ENCODE peak calls at places on chromosomes 1 and 21, in four cellular contexts. T, E, D and L are unnamed samples.

GRCh38 chr1:85398391-85399064 is 66.4 kb downstream of the DDAH1 start:
- DNase-seq in T (peak; percentile 40), E (no peak), D (no peak), L (no peak)

GRCh38 chr1:233065655-233066054 is 115.2 kb downstream of the NTPCR start:
- DNase-seq in T (no peak), E (no peak), D (no peak), L (no peak)

GRCh38 chr1:163928649-163929048 is 606.9 kb downstream of the NUF2 start:
- DNase-seq in T (no peak), E (no peak), D (no peak), L (no peak)

GRCh38 chr1:172254521-172255222 is 165.8 kb upstream of the C1orf105 start:
- DNase-seq in T (no peak), E (no peak), D (no peak), L (no peak)

GRCh38 chr21:46622226-46622625 is 13.2 kb upstream of the PRMT2 start:
- DNase-seq in T (no peak), E (peak; percentile 27), D (peak; percentile 72), L (peak; percentile 73)

GRCh38 chr1:38476784-38477175 is 382.8 kb downstream of the RRAGC start:
- DNase-seq in T (no peak), E (no peak), D (peak; percentile 18), L (no peak)

GRCh38 chr1:147472953-147473734 is 68.2 kb upstream of the BCL9 start:
- DNase-seq in T (no peak), E (no peak), D (no peak), L (no peak)

GRCh38 chr1:54428838-54429513 is 22.8 kb upstream of the SSBP3 start:
- DNase-seq in T (no peak), E (no peak), D (no peak), L (no peak)

GRCh38 chr1:167082511-167083027 is 7.6 kb downstream of the GPA33 start:
- DNase-seq in T (no peak), E (peak; percentile 90), D (no peak), L (no peak)

GRCh38 chr1:208243851-208244583 is at the start of gene PLXNA2:
- DNase-seq in T (peak; percentile 76), E (peak; percentile 93), D (peak; percentile 69), L (peak; percentile 94)

GRCh38 chr1:59071289-59071688 is 225.6 kb upstream of the FGGY start:
- DNase-seq in T (no peak), E (peak; percentile 41), D (no peak), L (no peak)

GRCh38 chr1:173301507-173301906 is 94.4 kb upstream of the TNFSF4 start:
- DNase-seq in T (no peak), E (no peak), D (no peak), L (no peak)

GRCh38 chr1:162983671-162984425 is 85.3 kb upstream of the RGS4 start:
- DNase-seq in T (no peak), E (no peak), D (no peak), L (no peak)

GRCh38 chr1:239123243-239123642 is 263.1 kb upstream of the CHRM3 start:
- DNase-seq in T (no peak), E (no peak), D (no peak), L (no peak)

GRCh38 chr1:189434461-189434860 is 1043.2 kb downstream of the BRINP3 start:
- DNase-seq in T (no peak), E (no peak), D (no peak), L (no peak)

GRCh38 chr1:173297798-173298391 is 90.8 kb upstream of the TNFSF4 start:
- DNase-seq in T (no peak), E (no peak), D (no peak), L (no peak)

GRCh38 chr1:207890136-207890738 is 20.7 kb downstream of the CD34 start:
- DNase-seq in T (no peak), E (peak; percentile 38), D (peak; percentile 80), L (peak; percentile 87)

GRCh38 chr21:38913120-38913975 is 107.6 kb downstream of the ETS2 start:
- DNase-seq in T (no peak), E (peak; percentile 93), D (peak; percentile 69), L (peak; percentile 75)

GRCh38 chr1:197367631-197368030 is 99.6 kb downstream of the CRB1 start:
- DNase-seq in T (no peak), E (no peak), D (peak; percentile 71), L (no peak)

GRCh38 chr1:235213752-235214151 is 52.7 kb upstream of the RBM34 start:
- DNase-seq in T (no peak), E (no peak), D (no peak), L (no peak)

GRCh38 chr1:92291372-92291999 is 7.3 kb downstream of the GLMN start:
- DNase-seq in T (peak; percentile 58), E (no peak), D (no peak), L (no peak)

GRCh38 chr1:7961199-7962010 is at the start of gene PARK7:
- DNase-seq in T (peak; percentile 100), E (peak; percentile 100), D (peak; percentile 99), L (peak; percentile 100)

GRCh38 chr1:6157528-6158174 is 22.5 kb downstream of the CHD5 start:
- DNase-seq in T (no peak), E (peak; percentile 19), D (no peak), L (no peak)

GRCh38 chr1:225580180-225581099 is 72.5 kb downstream of the ENAH start:
- DNase-seq in T (no peak), E (no peak), D (no peak), L (no peak)

GRCh38 chr1:22806584-22806983 is 95.9 kb downstream of the EPHB2 start:
- DNase-seq in T (peak; percentile 93), E (no peak), D (no peak), L (no peak)

GRCh38 chr1:156859523-156860112 is 701 bp upstream of the INSRR start:
- DNase-seq in T (no peak), E (no peak), D (no peak), L (no peak)

GRCh38 chr1:25760871-25761270 is 39.1 kb upstream of the SELENON start:
- DNase-seq in T (no peak), E (no peak), D (no peak), L (no peak)

GRCh38 chr1:27233677-27234053 is 767 bp upstream of the WDTC1 start:
- DNase-seq in T (no peak), E (peak; percentile 8), D (peak; percentile 24), L (no peak)

GRCh38 chr1:111275079-111275478 is 15.6 kb upstream of the CHIA start:
- DNase-seq in T (no peak), E (peak; percentile 9), D (no peak), L (no peak)

GRCh38 chr1:23525558-23526174 is 5.4 kb downstream of the E2F2 start:
- DNase-seq in T (peak; percentile 59), E (peak; percentile 70), D (no peak), L (no peak)

GRCh38 chr1:68101829-68102228 is 51.4 kb upstream of the DIRAS3 start:
- DNase-seq in T (no peak), E (peak; percentile 55), D (no peak), L (no peak)

GRCh38 chr1:2300004-2300771 is 72.1 kb downstream of the SKI start:
- DNase-seq in T (peak; percentile 70), E (peak; percentile 75), D (no peak), L (no peak)

GRCh38 chr1:42006836-42007235 is 88.1 kb upstream of the HIVEP3 start:
- DNase-seq in T (no peak), E (no peak), D (no peak), L (no peak)

GRCh38 chr1:104028670-104029069 is 279.0 kb downstream of the AMY1C start:
- DNase-seq in T (no peak), E (no peak), D (no peak), L (no peak)

GRCh38 chr21:45285266-45285931 is 2.3 kb downstream of the POFUT2 start:
- DNase-seq in T (no peak), E (peak; percentile 4), D (peak; percentile 10), L (no peak)

GRCh38 chr1:4023678-4024077 is 123.6 kb upstream of the C1orf174 start:
- DNase-seq in T (no peak), E (no peak), D (no peak), L (no peak)

GRCh38 chr1:4020411-4020810 is 120.3 kb upstream of the C1orf174 start:
- DNase-seq in T (no peak), E (no peak), D (no peak), L (no peak)

GRCh38 chr1:4022715-4023114 is 122.6 kb upstream of the C1orf174 start:
- DNase-seq in T (no peak), E (no peak), D (peak; percentile 42), L (no peak)

GRCh38 chr1:4021153-4021894 is 121.3 kb upstream of the C1orf174 start:
- DNase-seq in T (no peak), E (no peak), D (no peak), L (no peak)

GRCh38 chr1:4021895-4022268 is 121.8 kb upstream of the C1orf174 start:
- DNase-seq in T (no peak), E (no peak), D (no peak), L (no peak)
- H3K4me1 ChIP-seq in T (peaks cover 55% of the 10 kb centered on the region), E (no peaks in the 10 kb centered on the region), D (peaks cover 7% of the 10 kb centered on the region), L (no peaks in the 10 kb centered on the region)

DNA sequence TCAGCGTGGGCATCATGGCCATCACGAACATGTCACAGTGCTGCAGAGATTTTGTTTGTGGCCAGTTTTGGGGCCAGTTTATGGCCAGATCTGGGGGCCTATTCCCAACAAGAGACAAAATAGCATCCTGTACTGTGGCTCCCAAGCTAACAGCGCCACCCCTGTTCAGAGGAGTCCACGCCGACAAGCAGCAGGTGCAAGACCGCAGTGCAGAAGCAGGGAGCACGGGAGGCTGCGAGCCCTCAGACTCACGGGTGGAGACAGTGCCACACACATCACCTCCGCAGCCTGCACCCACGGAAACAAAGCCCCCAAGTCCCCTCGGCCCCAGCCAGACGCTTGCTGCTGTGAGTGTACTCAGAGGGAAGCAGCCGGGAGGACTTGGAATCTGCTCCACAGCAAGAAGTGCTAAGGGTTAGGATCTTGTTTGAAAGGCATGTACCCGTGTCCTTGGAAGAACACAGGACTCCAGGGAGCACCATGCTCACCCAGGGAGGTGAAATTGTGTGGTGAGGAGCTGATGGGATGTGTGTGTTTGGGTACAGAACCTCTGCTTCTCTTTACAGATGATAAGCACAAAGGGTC is 7.1 kb downstream of the TCP10L start:
- DNase-seq in T (peak; percentile 70), E (peak; percentile 34), D (no peak), L (no peak)
- H3K27me3 ChIP-seq in T (no peaks in the 10 kb centered on the region), E (no peaks in the 10 kb centered on the region), D (no peaks in the 10 kb centered on the region), L (no peaks in the 10 kb centered on the region)

DNA sequence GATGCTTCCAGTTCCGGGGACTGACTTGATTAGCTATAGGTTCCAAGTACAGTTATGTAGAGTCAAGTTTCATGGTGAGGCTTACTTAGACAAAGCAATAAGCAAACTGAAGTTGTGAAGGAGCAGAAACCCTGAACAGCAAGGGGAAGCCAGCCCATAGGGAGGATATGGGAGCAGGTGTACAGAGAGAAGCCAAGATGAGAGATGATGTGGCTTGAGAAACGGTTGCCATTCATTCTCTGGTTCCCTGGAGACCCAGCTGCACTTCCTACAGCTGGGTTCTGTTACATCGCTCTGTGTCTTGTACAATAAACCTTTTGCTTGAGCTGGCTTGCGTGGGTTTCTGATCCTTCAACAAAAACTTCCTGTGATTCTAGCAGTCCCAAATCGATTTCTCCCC is 67.1 kb downstream of the URB2 start:
- DNase-seq in T (peak; percentile 53), E (no peak), D (no peak), L (no peak)
- H3K4me1 ChIP-seq in T (peaks cover 48% of the 10 kb centered on the region), E (no peaks in the 10 kb centered on the region), D (peaks cover 7% of the 10 kb centered on the region), L (no peaks in the 10 kb centered on the region)

GRCh38 chr1:170663011-170663410 is 920 bp upstream of the PRRX1 start:
- DNase-seq in T (no peak), E (no peak), D (no peak), L (no peak)

GRCh38 chr1:170663441-170664282 is at the start of gene PRRX1:
- DNase-seq in T (no peak), E (no peak), D (no peak), L (no peak)

GRCh38 chr1:170664828-170665617 is 1.1 kb downstream of the PRRX1 start:
- DNase-seq in T (no peak), E (peak; percentile 34), D (peak; percentile 76), L (peak; percentile 72)

GRCh38 chr1:170665625-170666024 is 1.7 kb downstream of the PRRX1 start:
- DNase-seq in T (no peak), E (no peak), D (no peak), L (peak; percentile 80)

GRCh38 chr1:170664283-170664827 is 424 bp downstream of the PRRX1 start:
- DNase-seq in T (no peak), E (peak; percentile 32), D (no peak), L (no peak)
- H3K27me3 ChIP-seq in T (no peaks in the 10 kb centered on the region), E (peaks cover 100% of the 10 kb centered on the region), D (no peaks in the 10 kb centered on the region), L (no peaks in the 10 kb centered on the region)